ENCODE peak calls at places on chromosome 5, in four cellular contexts. T is GM23338, L is LHCN-M2, M is RWPE1. U is an unnamed sample.

GRCh38 chr5:61333351-61334223 is 1.5 kb downstream of the ZSWIM6 start:
- DNase-seq in T (peak; percentile 48), L (peak; percentile 38), M (peak; percentile 28), U (peak; percentile 51)

GRCh38 chr5:81290146-81290545 is 11.2 kb upstream of the ZCCHC9 start:
- DNase-seq in T (no peak), L (peak; percentile 51), M (no peak), U (no peak)

GRCh38 chr5:133643365-133643764 is 31.0 kb upstream of the FSTL4 start:
- DNase-seq in T (no peak), L (no peak), M (no peak), U (no peak)

GRCh38 chr5:59390074-59390659 is 503.4 kb downstream of the PDE4D start:
- DNase-seq in T (peak; percentile 56), L (peak; percentile 18), M (no peak), U (peak; percentile 53)

GRCh38 chr5:33401482-33402390 is 39.0 kb upstream of the TARS1 start:
- DNase-seq in T (no peak), L (peak; percentile 45), M (peak; percentile 70), U (no peak)

GRCh38 chr5:77012601-77013000 is 17.6 kb upstream of the AGGF1 start:
- DNase-seq in T (no peak), L (no peak), M (peak; percentile 26), U (no peak)

GRCh38 chr5:170076707-170077106 is 29.0 kb upstream of the FOXI1 start:
- DNase-seq in T (no peak), L (no peak), M (no peak), U (no peak)

GRCh38 chr5:45017568-45017967 is 208.8 kb downstream of the MRPS30 start:
- DNase-seq in T (no peak), L (no peak), M (no peak), U (no peak)

GRCh38 chr5:147849226-147849625 is 17.8 kb upstream of the SPINK1 start:
- DNase-seq in T (no peak), L (no peak), M (no peak), U (no peak)

GRCh38 chr5:123610665-123611406 is 98.9 kb downstream of the CSNK1G3 start:
- DNase-seq in T (peak; percentile 78), L (peak; percentile 61), M (peak; percentile 49), U (peak; percentile 80)

GRCh38 chr5:163498886-163499285 is 6.5 kb upstream of the MAT2B start:
- DNase-seq in T (no peak), L (peak; percentile 11), M (peak; percentile 19), U (no peak)

GRCh38 chr5:68446487-68446894 is 230.9 kb downstream of the PIK3R1 start:
- DNase-seq in T (no peak), L (no peak), M (no peak), U (no peak)